ENCODE peak calls at places on chromosomes 11 and 22, in eight cellular contexts. One of them, this sample, is unnamed.

GRCh38 chr22:29377979-29378378 is 10.4 kb downstream of the AP1B1 start:
- DNase-seq in NB4: no peak
- DNase-seq in B cell: no peak
- DNase-seq in BE2C: no peak
- DNase-seq in BJ: no peak
- DNase-seq in neural crest cell: no peak
- DNase-seq in right lobe of liver: peak; percentile 35
- DNase-seq in ascending aorta: no peak
- DNase-seq in this sample: no peak

GRCh38 chr22:42086051-42086450 is 4.5 kb downstream of the NDUFA6 start:
- DNase-seq in NB4: no peak
- DNase-seq in B cell: no peak
- DNase-seq in BE2C: no peak
- DNase-seq in BJ: no peak
- DNase-seq in neural crest cell: no peak
- DNase-seq in right lobe of liver: no peak
- DNase-seq in ascending aorta: no peak
- DNase-seq in this sample: no peak

GRCh38 chr22:19868773-19869471 is 14.2 kb upstream of the GNB1L start:
- DNase-seq in NB4: no peak
- DNase-seq in B cell: peak; percentile 5
- DNase-seq in BE2C: peak; percentile 6
- DNase-seq in BJ: no peak
- DNase-seq in neural crest cell: no peak
- DNase-seq in right lobe of liver: no peak
- DNase-seq in ascending aorta: peak; percentile 60
- DNase-seq in this sample: no peak

GRCh38 chr11:57762235-57762866 is 749 bp downstream of the CTNND1 start:
- DNase-seq in NB4: no peak
- DNase-seq in B cell: no peak
- DNase-seq in BE2C: no peak
- DNase-seq in BJ: no peak
- DNase-seq in neural crest cell: no peak
- DNase-seq in right lobe of liver: no peak
- DNase-seq in ascending aorta: no peak
- DNase-seq in this sample: no peak

GRCh38 chr11:19832166-19832750 is 119.6 kb downstream of the NAV2 start:
- DNase-seq in NB4: no peak
- DNase-seq in B cell: no peak
- DNase-seq in BE2C: no peak
- DNase-seq in BJ: no peak
- DNase-seq in neural crest cell: peak; percentile 8
- DNase-seq in right lobe of liver: no peak
- DNase-seq in ascending aorta: no peak
- DNase-seq in this sample: no peak

GRCh38 chr22:50732681-50733080 is 5.3 kb upstream of the ACR start:
- DNase-seq in NB4: no peak
- DNase-seq in B cell: no peak
- DNase-seq in BE2C: no peak
- DNase-seq in BJ: no peak
- DNase-seq in neural crest cell: no peak
- DNase-seq in right lobe of liver: no peak
- DNase-seq in ascending aorta: peak; percentile 43
- DNase-seq in this sample: no peak

GRCh38 chr22:44363214-44363979 is 50.6 kb upstream of the SHISAL1 start:
- DNase-seq in NB4: peak; percentile 42
- DNase-seq in B cell: no peak
- DNase-seq in BE2C: peak; percentile 91
- DNase-seq in BJ: peak; percentile 87
- DNase-seq in neural crest cell: no peak
- DNase-seq in right lobe of liver: peak; percentile 36
- DNase-seq in ascending aorta: peak; percentile 98
- DNase-seq in this sample: no peak

GRCh38 chr22:37057796-37058510 is 6.4 kb downstream of the KCTD17 start:
- DNase-seq in NB4: no peak
- DNase-seq in B cell: no peak
- DNase-seq in BE2C: no peak
- DNase-seq in BJ: no peak
- DNase-seq in neural crest cell: no peak
- DNase-seq in right lobe of liver: no peak
- DNase-seq in ascending aorta: no peak
- DNase-seq in this sample: no peak

GRCh38 chr11:95498731-95499396 is 267.9 kb upstream of the SESN3 start:
- DNase-seq in NB4: no peak
- DNase-seq in B cell: no peak
- DNase-seq in BE2C: no peak
- DNase-seq in BJ: no peak
- DNase-seq in neural crest cell: no peak
- DNase-seq in right lobe of liver: no peak
- DNase-seq in ascending aorta: no peak
- DNase-seq in this sample: no peak

GRCh38 chr22:46613606-46613997 is 6.6 kb upstream of the GRAMD4 start:
- DNase-seq in NB4: peak; percentile 60
- DNase-seq in B cell: no peak
- DNase-seq in BE2C: no peak
- DNase-seq in BJ: no peak
- DNase-seq in neural crest cell: no peak
- DNase-seq in right lobe of liver: no peak
- DNase-seq in ascending aorta: no peak
- DNase-seq in this sample: peak; percentile 78

GRCh38 chr11:43278302-43278956 is 33.4 kb upstream of the API5 start:
- DNase-seq in NB4: peak; percentile 23
- DNase-seq in B cell: no peak
- DNase-seq in BE2C: peak; percentile 29
- DNase-seq in BJ: no peak
- DNase-seq in neural crest cell: no peak
- DNase-seq in right lobe of liver: no peak
- DNase-seq in ascending aorta: no peak
- DNase-seq in this sample: peak; percentile 38

GRCh38 chr11:15903246-15903645 is 453.1 kb downstream of the SOX6 start:
- DNase-seq in NB4: no peak
- DNase-seq in B cell: no peak
- DNase-seq in BE2C: peak; percentile 22
- DNase-seq in BJ: no peak
- DNase-seq in neural crest cell: no peak
- DNase-seq in right lobe of liver: peak; percentile 54
- DNase-seq in ascending aorta: no peak
- DNase-seq in this sample: no peak

DNA sequence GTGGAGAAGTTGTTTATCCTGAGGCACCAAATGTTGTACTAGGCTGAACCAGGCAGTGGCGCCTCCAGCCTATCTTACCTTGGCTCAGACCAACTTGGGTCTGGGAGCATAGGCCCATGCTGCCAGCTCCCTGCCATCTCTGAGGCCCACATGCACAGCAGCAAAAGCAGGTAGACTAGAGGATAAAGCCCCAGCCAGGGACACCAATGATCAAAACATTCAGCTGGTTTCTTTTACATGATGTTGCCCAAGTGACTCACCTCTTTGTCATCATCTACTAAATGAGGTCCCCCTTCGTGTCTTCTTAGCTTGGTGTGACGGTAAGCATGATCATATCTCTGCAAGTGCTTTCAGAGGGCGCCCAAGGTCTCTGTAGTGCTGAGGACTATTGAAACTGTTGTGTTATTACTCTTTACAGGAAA is 112.1 kb upstream of the DRD2 start:
- DNase-seq in NB4: no peak
- DNase-seq in B cell: no peak
- DNase-seq in BE2C: peak; percentile 43
- DNase-seq in BJ: no peak
- DNase-seq in neural crest cell: no peak
- DNase-seq in right lobe of liver: no peak
- DNase-seq in ascending aorta: no peak
- DNase-seq in this sample: no peak
- TF ChIP-seq CTCF in NB4: no peak
- TF ChIP-seq CTCF in B cell: no peak
- TF ChIP-seq CTCF in BE2C: peak; percentile 47
- TF ChIP-seq CTCF in BJ: no peak
- TF ChIP-seq CTCF in neural crest cell: no peak
- TF ChIP-seq CTCF in right lobe of liver: no peak
- TF ChIP-seq CTCF in ascending aorta: no peak
- TF ChIP-seq CTCF in this sample: no peak

DNA sequence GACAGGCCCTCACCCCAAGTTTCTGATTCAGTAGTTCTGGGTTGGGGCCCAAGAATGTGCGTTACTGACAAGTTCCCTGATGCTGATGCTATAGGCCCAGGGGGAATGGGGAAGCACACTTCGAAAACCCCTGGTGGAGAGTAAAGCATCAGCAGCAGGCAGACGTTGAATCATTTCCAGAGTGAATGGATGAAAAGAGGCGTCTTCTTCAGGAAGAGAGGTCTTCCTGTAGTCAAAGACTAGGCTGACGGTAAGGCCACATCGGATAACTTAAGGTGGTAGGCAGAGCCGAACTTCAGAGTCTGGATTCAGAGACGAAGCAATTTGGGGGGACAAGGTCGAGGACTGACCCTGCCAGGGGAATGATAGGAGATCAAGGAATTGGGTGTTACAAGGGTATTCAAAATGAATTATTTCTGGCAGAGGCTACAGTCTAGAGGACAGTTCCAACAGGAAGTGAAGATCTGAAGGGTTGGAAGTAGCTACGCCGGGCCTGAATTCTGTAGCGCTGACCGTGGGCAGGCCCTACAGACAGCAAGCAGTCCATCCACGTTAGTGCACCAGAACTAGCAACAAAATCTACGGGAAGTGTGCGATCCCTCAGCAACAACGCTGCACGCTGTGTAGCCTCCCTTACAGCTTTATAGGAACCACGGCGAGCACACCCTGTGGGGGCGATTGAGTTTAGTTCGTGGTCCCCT is 862 bp upstream of the CENATAC start:
- DNase-seq in NB4: peak; percentile 76
- DNase-seq in B cell: peak; percentile 67
- DNase-seq in BE2C: no peak
- DNase-seq in BJ: no peak
- DNase-seq in neural crest cell: no peak
- DNase-seq in right lobe of liver: no peak
- DNase-seq in ascending aorta: no peak
- DNase-seq in this sample: peak; percentile 69
- TF ChIP-seq CTCF in NB4: peak; percentile 43
- TF ChIP-seq CTCF in B cell: peak; percentile 55
- TF ChIP-seq CTCF in BE2C: peak; percentile 32
- TF ChIP-seq CTCF in BJ: peak; percentile 22
- TF ChIP-seq CTCF in neural crest cell: peak; percentile 53
- TF ChIP-seq CTCF in right lobe of liver: no peak
- TF ChIP-seq CTCF in ascending aorta: no peak
- TF ChIP-seq CTCF in this sample: peak; percentile 65

GRCh38 chr22:22752199-22752555 is 107.8 kb downstream of the GGTLC2 start:
- DNase-seq in NB4: no peak
- DNase-seq in B cell: no peak
- DNase-seq in BE2C: no peak
- DNase-seq in BJ: no peak
- DNase-seq in neural crest cell: no peak
- DNase-seq in right lobe of liver: no peak
- DNase-seq in ascending aorta: no peak
- DNase-seq in this sample: no peak

GRCh38 chr22:22753526-22754267 is 109.3 kb downstream of the GGTLC2 start:
- DNase-seq in NB4: peak; percentile 70
- DNase-seq in B cell: peak; percentile 77
- DNase-seq in BE2C: peak; percentile 70
- DNase-seq in BJ: no peak
- DNase-seq in neural crest cell: peak; percentile 59
- DNase-seq in right lobe of liver: peak; percentile 58
- DNase-seq in ascending aorta: no peak
- DNase-seq in this sample: peak; percentile 86

GRCh38 chr22:22751043-22751603 is 106.7 kb downstream of the GGTLC2 start:
- DNase-seq in NB4: no peak
- DNase-seq in B cell: no peak
- DNase-seq in BE2C: no peak
- DNase-seq in BJ: no peak
- DNase-seq in neural crest cell: no peak
- DNase-seq in right lobe of liver: no peak
- DNase-seq in ascending aorta: no peak
- DNase-seq in this sample: no peak

GRCh38 chr22:22754268-22754657 is 109.8 kb downstream of the GGTLC2 start:
- DNase-seq in NB4: no peak
- DNase-seq in B cell: no peak
- DNase-seq in BE2C: no peak
- DNase-seq in BJ: no peak
- DNase-seq in neural crest cell: no peak
- DNase-seq in right lobe of liver: no peak
- DNase-seq in ascending aorta: no peak
- DNase-seq in this sample: no peak

GRCh38 chr22:22752556-22753477 is 108.4 kb downstream of the GGTLC2 start:
- DNase-seq in NB4: peak; percentile 59
- DNase-seq in B cell: peak; percentile 37
- DNase-seq in BE2C: no peak
- DNase-seq in BJ: no peak
- DNase-seq in neural crest cell: no peak
- DNase-seq in right lobe of liver: peak; percentile 62
- DNase-seq in ascending aorta: no peak
- DNase-seq in this sample: peak; percentile 68
- TF ChIP-seq CTCF in NB4: no peak
- TF ChIP-seq CTCF in B cell: no peak
- TF ChIP-seq CTCF in BE2C: no peak
- TF ChIP-seq CTCF in BJ: no peak
- TF ChIP-seq CTCF in neural crest cell: no peak
- TF ChIP-seq CTCF in right lobe of liver: no peak
- TF ChIP-seq CTCF in ascending aorta: no peak
- TF ChIP-seq CTCF in this sample: no peak

DNA sequence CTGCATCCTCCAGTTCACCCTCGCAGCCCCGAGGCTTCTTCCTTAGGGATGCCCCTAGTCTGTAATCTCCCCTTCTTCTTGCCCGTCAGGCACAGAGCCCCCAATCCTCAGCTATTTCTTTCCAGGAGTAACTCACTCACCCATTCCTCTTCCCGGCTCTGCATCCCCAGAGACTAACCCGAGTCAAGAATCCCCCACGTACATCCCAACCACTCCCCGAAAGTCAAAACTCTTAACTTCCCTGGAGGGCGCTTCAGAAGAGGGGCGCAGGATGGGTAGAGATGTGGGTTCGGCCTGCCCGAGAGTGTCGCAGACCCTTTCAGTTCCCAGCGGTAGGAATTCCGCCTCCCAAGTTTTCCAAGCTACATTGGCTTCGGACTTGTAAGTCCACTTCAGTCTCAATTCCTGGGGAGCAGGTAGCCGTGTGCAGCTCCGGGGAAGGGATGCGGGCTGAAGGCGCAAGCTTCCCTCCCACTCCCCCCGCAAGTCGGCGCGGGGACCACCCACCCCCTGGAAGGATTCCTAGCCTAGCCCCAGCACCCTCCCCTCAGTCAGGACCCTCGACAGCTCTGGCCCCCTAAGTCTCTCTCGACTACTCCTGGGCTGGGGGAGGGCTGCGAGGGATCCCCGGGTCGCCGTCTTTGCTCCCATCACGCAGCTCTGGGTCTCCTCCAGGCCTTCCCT is 871 bp downstream of the BDNF start:
- DNase-seq in NB4: no peak
- DNase-seq in B cell: peak; percentile 23
- DNase-seq in BE2C: no peak
- DNase-seq in BJ: no peak
- DNase-seq in neural crest cell: peak; percentile 9
- DNase-seq in right lobe of liver: no peak
- DNase-seq in ascending aorta: no peak
- DNase-seq in this sample: no peak
- TF ChIP-seq CTCF in NB4: no peak
- TF ChIP-seq CTCF in B cell: peak; percentile 13
- TF ChIP-seq CTCF in BE2C: no peak
- TF ChIP-seq CTCF in BJ: no peak
- TF ChIP-seq CTCF in neural crest cell: peak; percentile 6
- TF ChIP-seq CTCF in right lobe of liver: no peak
- TF ChIP-seq CTCF in ascending aorta: no peak
- TF ChIP-seq CTCF in this sample: no peak

GRCh38 chr11:125637840-125638239 is 12.9 kb downstream of the CHEK1 start:
- DNase-seq in NB4: no peak
- DNase-seq in B cell: no peak
- DNase-seq in BE2C: no peak
- DNase-seq in BJ: no peak
- DNase-seq in neural crest cell: no peak
- DNase-seq in right lobe of liver: no peak
- DNase-seq in ascending aorta: no peak
- DNase-seq in this sample: no peak
- TF ChIP-seq CTCF in NB4: no peak
- TF ChIP-seq CTCF in B cell: no peak
- TF ChIP-seq CTCF in BE2C: no peak
- TF ChIP-seq CTCF in BJ: no peak
- TF ChIP-seq CTCF in neural crest cell: no peak
- TF ChIP-seq CTCF in right lobe of liver: no peak
- TF ChIP-seq CTCF in ascending aorta: no peak
- TF ChIP-seq CTCF in this sample: peak; percentile 37

This sample was measured in OCI-LY7.